ENCODE peak calls at places on chromosome 6, in nine cellular contexts. S is naive B cell; A is EH; Q is GM03348; Y is effector memory CD4-positive, alpha-beta T cell; M is psoas muscle; N is NCI-H2081; L is heart right ventricle; X is GM20000. D is an unnamed sample.

GRCh38 chr6:148746363-148747144 is at the start of gene UST:
- DNase-seq in N (peak), X (peak), Q (peak), S (peak), A (peak), L (peak), M (peak), Y (peak), D (peak)

GRCh38 chr6:129189266-129189665 is 306.3 kb downstream of the LAMA2 start:
- DNase-seq in N (no peak), L (no peak), M (no peak), Q (no peak), Y (no peak), S (no peak), A (peak), X (no peak), D (no peak)

GRCh38 chr6:37174196-37174514 is 4.2 kb downstream of the PIM1 start:
- DNase-seq in Q (no peak), L (no peak), N (no peak), A (no peak), Y (no peak), S (no peak), X (no peak), M (no peak), D (no peak)

GRCh38 chr6:6007311-6008113 is 787 bp upstream of the NRN1 start:
- DNase-seq in S (peak), Q (peak), A (no peak), Y (no peak), N (peak), X (peak), L (peak), M (peak), D (no peak)

GRCh38 chr6:37507690-37508421 is 8.2 kb upstream of the CCDC167 start:
- DNase-seq in A (no peak), M (no peak), X (no peak), Q (no peak), Y (no peak), S (no peak), L (no peak), N (no peak), D (no peak)

GRCh38 chr6:170007468-170008240 is 256.2 kb downstream of the ERMARD start:
- DNase-seq in L (no peak), X (no peak), M (no peak), Y (no peak), S (no peak), N (no peak), Q (no peak), A (no peak), D (no peak)

GRCh38 chr6:89120371-89120770 is 2.5 kb upstream of the SRSF12 start:
- DNase-seq in Y (no peak), Q (no peak), L (no peak), N (no peak), S (no peak), X (no peak), M (no peak), A (peak), D (no peak)

GRCh38 chr6:6543181-6543879 is 45.2 kb upstream of the LY86 start:
- DNase-seq in S (no peak), Y (no peak), A (peak), Q (no peak), N (no peak), L (no peak), X (peak), M (no peak), D (no peak)

GRCh38 chr6:2760882-2761842 is 4.0 kb upstream of the WRNIP1 start:
- DNase-seq in S (no peak), L (no peak), Y (no peak), X (no peak), A (no peak), M (no peak), Q (no peak), N (no peak), D (no peak)